ENCODE peak calls at places on chromosomes 7 and 10, in eight cellular contexts. One of them, this sample, is unnamed.

GRCh38 chr7:48130658-48131108 is 40.6 kb upstream of the ABCA13 start:
- DNase-seq in hepatocyte: no peak
- DNase-seq in GM23248: peak; percentile 53
- DNase-seq in neural progenitor cell: no peak
- DNase-seq in HCT116: no peak
- DNase-seq in PC-3: no peak
- DNase-seq in GM23338: no peak
- DNase-seq in SK-N-SH: no peak
- DNase-seq in this sample: no peak

GRCh38 chr10:100812978-100813377 is 67.6 kb downstream of the PAX2 start:
- DNase-seq in hepatocyte: no peak
- DNase-seq in GM23248: no peak
- DNase-seq in neural progenitor cell: no peak
- DNase-seq in HCT116: no peak
- DNase-seq in PC-3: no peak
- DNase-seq in GM23338: no peak
- DNase-seq in SK-N-SH: no peak
- DNase-seq in this sample: no peak

GRCh38 chr7:45873355-45873754 is 473 bp upstream of the CCDC201 start:
- DNase-seq in hepatocyte: no peak
- DNase-seq in GM23248: no peak
- DNase-seq in neural progenitor cell: no peak
- DNase-seq in HCT116: no peak
- DNase-seq in PC-3: no peak
- DNase-seq in GM23338: peak; percentile 1
- DNase-seq in SK-N-SH: peak; percentile 46
- DNase-seq in this sample: no peak

GRCh38 chr7:128459394-128459878 is 3.8 kb downstream of the HILPDA start:
- DNase-seq in hepatocyte: peak; percentile 71
- DNase-seq in GM23248: peak; percentile 81
- DNase-seq in neural progenitor cell: peak; percentile 81
- DNase-seq in HCT116: peak; percentile 59
- DNase-seq in PC-3: peak; percentile 63
- DNase-seq in GM23338: peak; percentile 85
- DNase-seq in SK-N-SH: peak; percentile 83
- DNase-seq in this sample: peak; percentile 77

GRCh38 chr7:51123322-51124021 is 193.1 kb downstream of the COBL start:
- DNase-seq in hepatocyte: no peak
- DNase-seq in GM23248: peak; percentile 97
- DNase-seq in neural progenitor cell: no peak
- DNase-seq in HCT116: peak; percentile 26
- DNase-seq in PC-3: peak; percentile 96
- DNase-seq in GM23338: no peak
- DNase-seq in SK-N-SH: no peak
- DNase-seq in this sample: no peak

GRCh38 chr10:131511391-131511790 is 199.9 kb upstream of the TCERG1L start:
- DNase-seq in hepatocyte: no peak
- DNase-seq in GM23248: no peak
- DNase-seq in neural progenitor cell: no peak
- DNase-seq in HCT116: no peak
- DNase-seq in PC-3: no peak
- DNase-seq in GM23338: no peak
- DNase-seq in SK-N-SH: no peak
- DNase-seq in this sample: no peak

GRCh38 chr10:98323221-98324164 is 55.5 kb upstream of the LOXL4 start:
- DNase-seq in hepatocyte: peak; percentile 44
- DNase-seq in GM23248: peak; percentile 98
- DNase-seq in neural progenitor cell: no peak
- DNase-seq in HCT116: peak; percentile 83
- DNase-seq in PC-3: peak; percentile 94
- DNase-seq in GM23338: no peak
- DNase-seq in SK-N-SH: no peak
- DNase-seq in this sample: no peak

GRCh38 chr10:116098411-116099019 is 174.5 kb downstream of the GFRA1 start:
- DNase-seq in hepatocyte: peak; percentile 32
- DNase-seq in GM23248: peak; percentile 58
- DNase-seq in neural progenitor cell: peak; percentile 26
- DNase-seq in HCT116: no peak
- DNase-seq in PC-3: no peak
- DNase-seq in GM23338: no peak
- DNase-seq in SK-N-SH: no peak
- DNase-seq in this sample: no peak

GRCh38 chr10:123377883-123378282 is 223.7 kb downstream of the BUB3 start:
- DNase-seq in hepatocyte: peak; percentile 13
- DNase-seq in GM23248: no peak
- DNase-seq in neural progenitor cell: no peak
- DNase-seq in HCT116: no peak
- DNase-seq in PC-3: peak; percentile 77
- DNase-seq in GM23338: no peak
- DNase-seq in SK-N-SH: no peak
- DNase-seq in this sample: no peak

GRCh38 chr10:27986831-27987230 is 12.0 kb downstream of the ODAD2 start:
- DNase-seq in hepatocyte: no peak
- DNase-seq in GM23248: no peak
- DNase-seq in neural progenitor cell: no peak
- DNase-seq in HCT116: no peak
- DNase-seq in PC-3: no peak
- DNase-seq in GM23338: no peak
- DNase-seq in SK-N-SH: no peak
- DNase-seq in this sample: no peak

GRCh38 chr7:116011584-116011983 is 19.0 kb downstream of the TFEC start:
- DNase-seq in hepatocyte: no peak
- DNase-seq in GM23248: no peak
- DNase-seq in neural progenitor cell: no peak
- DNase-seq in HCT116: no peak
- DNase-seq in PC-3: no peak
- DNase-seq in GM23338: peak; percentile 56
- DNase-seq in SK-N-SH: no peak
- DNase-seq in this sample: no peak

GRCh38 chr10:129648866-129649265 is 181.8 kb downstream of the MGMT start:
- DNase-seq in hepatocyte: no peak
- DNase-seq in GM23248: no peak
- DNase-seq in neural progenitor cell: no peak
- DNase-seq in HCT116: no peak
- DNase-seq in PC-3: no peak
- DNase-seq in GM23338: no peak
- DNase-seq in SK-N-SH: no peak
- DNase-seq in this sample: no peak

GRCh38 chr7:93889261-93889660 is 1.3 kb downstream of the TFPI2 start:
- DNase-seq in hepatocyte: no peak
- DNase-seq in GM23248: peak; percentile 92
- DNase-seq in neural progenitor cell: no peak
- DNase-seq in HCT116: no peak
- DNase-seq in PC-3: peak; percentile 87
- DNase-seq in GM23338: no peak
- DNase-seq in SK-N-SH: no peak
- DNase-seq in this sample: no peak

GRCh38 chr7:27158436-27159277 is 2.2 kb upstream of the HOXA7 start:
- DNase-seq in hepatocyte: no peak
- DNase-seq in GM23248: no peak
- DNase-seq in neural progenitor cell: no peak
- DNase-seq in HCT116: no peak
- DNase-seq in PC-3: peak; percentile 12
- DNase-seq in GM23338: peak; percentile 46
- DNase-seq in SK-N-SH: no peak
- DNase-seq in this sample: no peak

GRCh38 chr7:130893441-130893894 is 159.5 kb upstream of the KLF14 start:
- DNase-seq in hepatocyte: no peak
- DNase-seq in GM23248: peak; percentile 92
- DNase-seq in neural progenitor cell: no peak
- DNase-seq in HCT116: no peak
- DNase-seq in PC-3: no peak
- DNase-seq in GM23338: no peak
- DNase-seq in SK-N-SH: no peak
- DNase-seq in this sample: no peak

GRCh38 chr10:3777876-3778707 is 6.9 kb downstream of the KLF6 start:
- DNase-seq in hepatocyte: no peak
- DNase-seq in GM23248: peak; percentile 29
- DNase-seq in neural progenitor cell: no peak
- DNase-seq in HCT116: no peak
- DNase-seq in PC-3: no peak
- DNase-seq in GM23338: no peak
- DNase-seq in SK-N-SH: no peak
- DNase-seq in this sample: no peak

GRCh38 chr7:70618020-70618551 is 513.9 kb upstream of the GALNT17 start:
- DNase-seq in hepatocyte: no peak
- DNase-seq in GM23248: no peak
- DNase-seq in neural progenitor cell: no peak
- DNase-seq in HCT116: no peak
- DNase-seq in PC-3: no peak
- DNase-seq in GM23338: no peak
- DNase-seq in SK-N-SH: no peak
- DNase-seq in this sample: no peak

GRCh38 chr10:100912013-100912608 is 652 bp upstream of the SLF2 start:
- DNase-seq in hepatocyte: peak; percentile 40
- DNase-seq in GM23248: peak; percentile 44
- DNase-seq in neural progenitor cell: no peak
- DNase-seq in HCT116: no peak
- DNase-seq in PC-3: no peak
- DNase-seq in GM23338: no peak
- DNase-seq in SK-N-SH: no peak
- DNase-seq in this sample: no peak

GRCh38 chr7:157250605-157251228 is 86.1 kb upstream of the DNAJB6 start:
- DNase-seq in hepatocyte: peak; percentile 68
- DNase-seq in GM23248: peak; percentile 79
- DNase-seq in neural progenitor cell: peak; percentile 72
- DNase-seq in HCT116: peak; percentile 53
- DNase-seq in PC-3: peak; percentile 82
- DNase-seq in GM23338: peak; percentile 89
- DNase-seq in SK-N-SH: peak; percentile 78
- DNase-seq in this sample: peak; percentile 72

GRCh38 chr10:21202766-21203457 is 305.8 kb upstream of the NEBL start:
- DNase-seq in hepatocyte: no peak
- DNase-seq in GM23248: peak; percentile 2
- DNase-seq in neural progenitor cell: no peak
- DNase-seq in HCT116: no peak
- DNase-seq in PC-3: no peak
- DNase-seq in GM23338: no peak
- DNase-seq in SK-N-SH: no peak
- DNase-seq in this sample: no peak
- TF ChIP-seq EZH2phosphoT487 in hepatocyte: no peak
- TF ChIP-seq EZH2phosphoT487 in GM23248: no peak
- TF ChIP-seq EZH2phosphoT487 in neural progenitor cell: no peak
- TF ChIP-seq EZH2phosphoT487 in HCT116: no peak
- TF ChIP-seq EZH2phosphoT487 in PC-3: no peak
- TF ChIP-seq EZH2phosphoT487 in GM23338: no peak
- TF ChIP-seq EZH2phosphoT487 in SK-N-SH: no peak
- TF ChIP-seq EZH2phosphoT487 in this sample: no peak

DNA sequence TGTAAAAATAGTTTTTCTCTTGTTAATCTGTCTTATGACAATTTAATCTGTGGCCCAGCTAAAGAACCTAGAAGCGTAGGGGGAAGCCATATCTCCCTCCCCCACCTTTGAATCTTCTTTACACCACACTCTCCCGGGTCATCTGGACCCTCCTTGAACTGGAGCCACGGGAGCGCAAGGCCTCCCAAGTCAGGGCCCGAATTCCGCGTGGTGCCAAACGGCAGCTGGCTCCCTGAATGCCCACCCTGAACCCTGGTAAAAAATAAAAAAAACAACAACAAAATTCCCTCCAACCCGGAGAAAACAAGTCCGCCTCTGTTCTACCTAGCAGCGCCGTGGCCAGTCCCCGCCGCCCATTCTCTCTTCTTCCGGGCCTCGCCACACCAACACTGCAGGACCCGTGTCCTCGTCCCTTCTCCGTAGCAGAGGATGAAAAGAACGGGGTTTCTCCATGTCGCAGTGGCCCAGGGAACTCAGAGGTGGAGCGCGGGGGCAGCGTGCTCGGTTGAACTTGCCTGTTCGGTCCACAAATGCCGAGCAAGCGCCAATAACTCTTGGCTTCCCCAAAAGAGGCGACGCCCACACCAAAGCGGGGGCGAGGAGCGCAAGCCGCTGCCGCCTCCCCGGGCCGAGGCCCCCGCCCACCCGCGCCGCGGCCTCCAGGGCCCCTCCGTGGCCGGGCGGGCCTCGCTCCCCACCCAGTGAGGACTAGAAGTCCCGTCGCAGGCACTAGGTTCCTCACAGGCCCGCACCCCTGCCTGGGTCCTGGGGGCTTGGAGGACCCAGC is 15.1 kb upstream of the FKBP9 start:
- DNase-seq in hepatocyte: peak; percentile 68
- DNase-seq in GM23248: peak; percentile 76
- DNase-seq in neural progenitor cell: peak; percentile 58
- DNase-seq in HCT116: no peak
- DNase-seq in PC-3: no peak
- DNase-seq in GM23338: peak; percentile 40
- DNase-seq in SK-N-SH: peak; percentile 88
- DNase-seq in this sample: no peak
- TF ChIP-seq EZH2phosphoT487 in hepatocyte: no peak
- TF ChIP-seq EZH2phosphoT487 in GM23248: no peak
- TF ChIP-seq EZH2phosphoT487 in neural progenitor cell: peak; percentile 68
- TF ChIP-seq EZH2phosphoT487 in HCT116: no peak
- TF ChIP-seq EZH2phosphoT487 in PC-3: no peak
- TF ChIP-seq EZH2phosphoT487 in GM23338: peak; percentile 57
- TF ChIP-seq EZH2phosphoT487 in SK-N-SH: no peak
- TF ChIP-seq EZH2phosphoT487 in this sample: no peak

GRCh38 chr10:66928000-66928770 is 2.3 kb downstream of the LRRTM3 start:
- DNase-seq in hepatocyte: peak; percentile 27
- DNase-seq in GM23248: peak; percentile 23
- DNase-seq in neural progenitor cell: peak; percentile 45
- DNase-seq in HCT116: no peak
- DNase-seq in PC-3: no peak
- DNase-seq in GM23338: peak; percentile 55
- DNase-seq in SK-N-SH: peak; percentile 11
- DNase-seq in this sample: no peak

GRCh38 chr10:66926841-66927240 is 1.0 kb downstream of the LRRTM3 start:
- DNase-seq in hepatocyte: no peak
- DNase-seq in GM23248: no peak
- DNase-seq in neural progenitor cell: no peak
- DNase-seq in HCT116: no peak
- DNase-seq in PC-3: no peak
- DNase-seq in GM23338: no peak
- DNase-seq in SK-N-SH: no peak
- DNase-seq in this sample: no peak

GRCh38 chr10:66928791-66929190 is 3.0 kb downstream of the LRRTM3 start:
- DNase-seq in hepatocyte: no peak
- DNase-seq in GM23248: no peak
- DNase-seq in neural progenitor cell: no peak
- DNase-seq in HCT116: no peak
- DNase-seq in PC-3: peak; percentile 39
- DNase-seq in GM23338: no peak
- DNase-seq in SK-N-SH: no peak
- DNase-seq in this sample: no peak

GRCh38 chr10:66925896-66926719 is at the start of gene LRRTM3:
- DNase-seq in hepatocyte: peak; percentile 87
- DNase-seq in GM23248: peak; percentile 71
- DNase-seq in neural progenitor cell: peak; percentile 93
- DNase-seq in HCT116: peak; percentile 77
- DNase-seq in PC-3: peak; percentile 99
- DNase-seq in GM23338: peak; percentile 95
- DNase-seq in SK-N-SH: peak; percentile 64
- DNase-seq in this sample: peak; percentile 56

GRCh38 chr10:66927271-66927950 is 1.6 kb downstream of the LRRTM3 start:
- DNase-seq in hepatocyte: no peak
- DNase-seq in GM23248: no peak
- DNase-seq in neural progenitor cell: no peak
- DNase-seq in HCT116: no peak
- DNase-seq in PC-3: no peak
- DNase-seq in GM23338: no peak
- DNase-seq in SK-N-SH: no peak
- DNase-seq in this sample: no peak
- TF ChIP-seq EZH2phosphoT487 in hepatocyte: no peak
- TF ChIP-seq EZH2phosphoT487 in GM23248: no peak
- TF ChIP-seq EZH2phosphoT487 in neural progenitor cell: no peak
- TF ChIP-seq EZH2phosphoT487 in HCT116: no peak
- TF ChIP-seq EZH2phosphoT487 in PC-3: no peak
- TF ChIP-seq EZH2phosphoT487 in GM23338: no peak
- TF ChIP-seq EZH2phosphoT487 in SK-N-SH: no peak
- TF ChIP-seq EZH2phosphoT487 in this sample: no peak

GRCh38 chr7:136523581-136523980 is 344.9 kb upstream of the CHRM2 start:
- DNase-seq in hepatocyte: no peak
- DNase-seq in GM23248: peak; percentile 63
- DNase-seq in neural progenitor cell: no peak
- DNase-seq in HCT116: no peak
- DNase-seq in PC-3: no peak
- DNase-seq in GM23338: no peak
- DNase-seq in SK-N-SH: no peak
- DNase-seq in this sample: no peak
- TF ChIP-seq EZH2phosphoT487 in hepatocyte: no peak
- TF ChIP-seq EZH2phosphoT487 in GM23248: no peak
- TF ChIP-seq EZH2phosphoT487 in neural progenitor cell: no peak
- TF ChIP-seq EZH2phosphoT487 in HCT116: no peak
- TF ChIP-seq EZH2phosphoT487 in PC-3: no peak
- TF ChIP-seq EZH2phosphoT487 in GM23338: no peak
- TF ChIP-seq EZH2phosphoT487 in SK-N-SH: no peak
- TF ChIP-seq EZH2phosphoT487 in this sample: no peak